ENCODE peak calls at places on chromosomes 12 and 14, in seven cellular contexts. D, X, M, C, O, G and Q are unnamed samples.

GRCh38 chr12:124364543-124364942 is 69.7 kb downstream of the RFLNA start:
- DNase-seq in O (no peak), X (no peak), G (no peak), D (no peak), M (no peak), C (no peak), Q (no peak)

GRCh38 chr14:61526405-61527312 is 168.7 kb upstream of the HIF1A start:
- DNase-seq in D (no peak), X (no peak), O (no peak), C (peak; percentile 55), M (peak; percentile 59), G (peak; percentile 93), Q (no peak)

GRCh38 chr14:54187439-54187838 is 209.4 kb upstream of the CDKN3 start:
- DNase-seq in C (no peak), G (no peak), O (no peak), X (no peak), D (no peak), M (no peak), Q (no peak)

GRCh38 chr12:46266869-46267617 is 1.8 kb downstream of the SLC38A1 start:
- DNase-seq in M (peak; percentile 57), X (peak; percentile 76), O (peak; percentile 74), D (peak; percentile 12), G (peak; percentile 66), C (peak; percentile 59), Q (peak; percentile 88)

GRCh38 chr12:3752741-3753486 is at the start of gene CRACR2A:
- DNase-seq in X (peak; percentile 68), D (no peak), G (peak; percentile 51), O (peak; percentile 87), C (peak; percentile 79), M (peak; percentile 69), Q (peak; percentile 87)

GRCh38 chr12:104695453-104696148 is 238.9 kb downstream of the CHST11 start:
- DNase-seq in M (no peak), G (no peak), C (no peak), D (no peak), O (peak; percentile 93), X (peak; percentile 100), Q (peak; percentile 81)

GRCh38 chr14:104855532-104856090 is 9.5 kb upstream of the CEP170B start:
- DNase-seq in X (no peak), D (no peak), G (no peak), C (no peak), O (no peak), M (no peak), Q (no peak)

GRCh38 chr12:79016181-79016580 is 151.6 kb downstream of the SYT1 start:
- DNase-seq in O (no peak), M (no peak), X (no peak), C (no peak), G (no peak), D (no peak), Q (no peak)

GRCh38 chr14:54088271-54088670 is 131.6 kb upstream of the BMP4 start:
- DNase-seq in D (no peak), C (no peak), O (no peak), M (no peak), X (no peak), G (no peak), Q (no peak)

GRCh38 chr12:96233168-96233567 is 39.0 kb downstream of the ELK3 start:
- DNase-seq in O (peak; percentile 69), X (no peak), G (no peak), M (no peak), C (no peak), D (no peak), Q (no peak)

GRCh38 chr14:64503434-64504309 is at the start of gene ZBTB25:
- DNase-seq in D (peak; percentile 85), C (peak; percentile 87), X (peak; percentile 94), G (peak; percentile 86), O (peak; percentile 96), M (peak; percentile 90), Q (peak; percentile 98)

GRCh38 chr14:83798421-83798820 is 1731.5 kb upstream of the FLRT2 start:
- DNase-seq in M (no peak), X (no peak), G (no peak), O (no peak), D (no peak), C (no peak), Q (no peak)

GRCh38 chr12:124967016-124967739 is 21.8 kb downstream of the DHX37 start:
- DNase-seq in G (no peak), M (no peak), O (no peak), D (no peak), X (no peak), C (no peak), Q (no peak)

GRCh38 chr12:45991289-45992249 is 1.2 kb upstream of the SCAF11 start:
- DNase-seq in O (peak; percentile 61), M (peak; percentile 82), X (peak; percentile 60), D (peak; percentile 64), C (peak; percentile 80), G (peak; percentile 73), Q (peak; percentile 78)

GRCh38 chr14:102431751-102432150 is 69.0 kb downstream of the TECPR2 start:
- DNase-seq in D (no peak), M (no peak), C (no peak), X (no peak), G (no peak), O (no peak), Q (no peak)

GRCh38 chr12:132503611-132504204 is 13.8 kb downstream of the FBRSL1 start:
- DNase-seq in X (no peak), O (no peak), D (no peak), M (no peak), C (no peak), G (no peak), Q (no peak)

GRCh38 chr14:89214221-89214965 is 202.6 kb downstream of the FOXN3 start:
- DNase-seq in G (peak; percentile 92), D (peak; percentile 30), X (peak; percentile 17), M (peak; percentile 73), O (no peak), C (peak; percentile 67), Q (no peak)

GRCh38 chr12:131487379-131488129 is 223.3 kb upstream of the SFSWAP start:
- DNase-seq in X (no peak), O (no peak), G (no peak), D (no peak), M (no peak), C (no peak), Q (no peak)

GRCh38 chr12:53051058-53051880 is 1.4 kb downstream of the TNS2 start:
- DNase-seq in D (peak; percentile 75), O (peak; percentile 77), X (peak; percentile 55), G (peak; percentile 55), C (peak; percentile 62), M (peak; percentile 83), Q (no peak)

GRCh38 chr12:53054112-53054878 is 4.4 kb downstream of the TNS2 start:
- DNase-seq in G (peak; percentile 98), O (peak; percentile 94), X (peak; percentile 85), C (peak; percentile 98), M (peak; percentile 94), D (peak; percentile 94), Q (peak; percentile 96)

GRCh38 chr12:53052419-53053222 is 2.8 kb downstream of the TNS2 start:
- DNase-seq in D (peak; percentile 79), G (peak; percentile 91), C (peak; percentile 96), M (peak; percentile 95), O (peak; percentile 92), X (peak; percentile 81), Q (no peak)

GRCh38 chr12:53051881-53052412 is 2.1 kb downstream of the TNS2 start:
- DNase-seq in M (no peak), D (no peak), O (peak; percentile 4), X (no peak), G (peak; percentile 14), C (no peak), Q (no peak)

DNA sequence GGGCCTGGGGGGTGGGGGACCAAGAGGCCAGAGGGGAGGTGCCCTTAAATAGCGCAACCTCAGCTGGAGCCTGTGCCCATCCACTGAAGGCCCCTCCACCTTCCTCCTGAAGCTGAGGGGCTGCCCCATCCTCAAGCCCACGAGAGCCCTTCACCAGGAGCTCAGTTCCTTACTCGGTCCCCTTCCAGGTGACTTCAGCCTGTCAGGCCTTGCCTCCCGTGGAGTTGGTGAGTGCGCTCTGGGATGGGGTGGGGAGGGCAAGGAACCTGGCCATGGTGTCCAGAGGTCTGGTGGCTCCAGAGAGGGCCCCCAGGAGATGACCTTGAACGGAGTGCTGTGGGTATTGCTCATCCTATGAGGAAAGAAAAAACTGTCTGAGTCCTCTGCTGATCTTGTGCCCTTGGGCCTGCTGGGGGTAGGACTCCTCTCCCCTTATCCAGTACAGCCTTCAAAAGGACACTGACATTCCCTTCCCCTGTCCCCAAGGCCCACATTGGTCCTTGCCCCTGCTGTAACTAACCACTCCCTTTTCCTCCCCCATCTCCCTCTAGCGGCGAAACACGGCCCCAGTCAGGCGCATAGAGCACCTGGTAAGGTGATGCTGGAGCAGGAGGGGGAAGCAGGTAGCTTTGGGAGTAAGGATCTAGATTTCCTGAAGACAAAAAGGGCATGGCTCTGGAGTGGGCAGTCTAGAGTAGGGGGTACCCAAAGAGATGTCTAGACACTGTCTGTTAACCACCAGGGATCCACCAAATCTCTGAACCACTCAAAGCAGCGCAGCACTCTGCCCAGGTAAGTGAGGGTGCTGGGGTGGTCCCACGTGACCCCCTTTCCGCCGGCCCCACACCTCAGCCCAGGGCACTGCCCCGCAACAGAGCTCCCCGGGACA is 3.6 kb downstream of the TNS2 start:
- DNase-seq in X (no peak), O (peak; percentile 37), D (peak; percentile 49), M (peak; percentile 55), G (peak; percentile 86), C (peak; percentile 94), Q (peak; percentile 75)
- H3K27ac ChIP-seq in X (peak overlapping the region; percentile 56), O (no peak overlapping the region), D (peak overlapping the region; percentile 99), M (peak overlapping the region; percentile 100), G (peak overlapping the region; percentile 99), C (peak overlapping the region; percentile 97), Q (peak overlapping the region; percentile 55)

GRCh38 chr14:93917141-93917540 is 10.0 kb upstream of the FAM181A start:
- DNase-seq in C (no peak), D (no peak), M (no peak), G (no peak), X (no peak), O (no peak), Q (no peak)

GRCh38 chr14:93924592-93925355 is 2.4 kb upstream of the FAM181A start:
- DNase-seq in C (no peak), G (no peak), M (no peak), O (no peak), D (no peak), X (no peak), Q (no peak)

GRCh38 chr14:93925374-93925895 is 1.7 kb upstream of the FAM181A start:
- DNase-seq in G (no peak), X (no peak), D (no peak), C (no peak), O (no peak), M (no peak), Q (no peak)

GRCh38 chr14:93923586-93923985 is 3.6 kb upstream of the FAM181A start:
- DNase-seq in O (no peak), D (no peak), M (no peak), G (no peak), X (no peak), C (no peak), Q (no peak)

GRCh38 chr14:93921001-93921797 is 5.9 kb upstream of the FAM181A start:
- DNase-seq in D (no peak), O (no peak), G (no peak), M (no peak), X (no peak), C (no peak), Q (no peak)
- H3K27ac ChIP-seq in D (no peak overlapping the region), O (no peak overlapping the region), G (no peak overlapping the region), M (no peak overlapping the region), X (no peak overlapping the region), C (no peak overlapping the region), Q (no peak overlapping the region)

GRCh38 chr14:103549361-103550311 is 12.8 kb downstream of the BAG5 start:
- DNase-seq in O (no peak), G (no peak), X (no peak), C (no peak), M (peak; percentile 71), D (peak; percentile 58), Q (no peak)
- H3K27ac ChIP-seq in O (no peak overlapping the region), G (peak overlapping the region; percentile 71), X (no peak overlapping the region), C (no peak overlapping the region), M (peak overlapping the region; percentile 99), D (peak overlapping the region; percentile 98), Q (no peak overlapping the region)

GRCh38 chr12:16613199-16613598 is 7.2 kb upstream of the LMO3 start:
- DNase-seq in X (no peak), D (no peak), O (peak; percentile 31), C (no peak), G (no peak), M (no peak), Q (no peak)
- H3K27ac ChIP-seq in X (no peak overlapping the region), D (no peak overlapping the region), O (no peak overlapping the region), C (no peak overlapping the region), G (peak overlapping the region; percentile 77), M (peak overlapping the region; percentile 76), Q (no peak overlapping the region)